ENCODE peak calls at places on chromosomes 11 and 22, in seven cellular contexts. D, A, M, B, V, X and P are unnamed samples.

GRCh38 chr11:83972536-83972935 is 686.4 kb upstream of the CCDC90B start:
- DNase-seq in A (no peak), B (no peak), X (no peak), V (no peak), M (no peak), D (no peak), P (no peak)

GRCh38 chr22:37309221-37310074 is 27.1 kb downstream of the CYTH4 start:
- DNase-seq in D (peak; percentile 30), V (peak; percentile 51), A (no peak), X (peak; percentile 49), B (no peak), M (no peak), P (peak; percentile 81)

GRCh38 chr22:35467788-35468187 is 67.8 kb downstream of the MCM5 start:
- DNase-seq in A (peak; percentile 21), M (no peak), B (peak; percentile 20), X (no peak), V (no peak), D (no peak), P (no peak)

GRCh38 chr11:69909561-69910518 is 90.6 kb upstream of the FGF3 start:
- DNase-seq in D (no peak), B (peak; percentile 19), X (no peak), V (peak; percentile 68), M (peak; percentile 84), A (no peak), P (no peak)

GRCh38 chr22:20569059-20570058 is 61.9 kb downstream of the MED15 start:
- DNase-seq in M (peak; percentile 34), B (peak; percentile 95), D (peak; percentile 76), A (peak; percentile 79), X (peak; percentile 70), V (no peak), P (no peak)

GRCh38 chr11:35308157-35308556 is 111.2 kb downstream of the SLC1A2 start:
- DNase-seq in X (no peak), A (no peak), B (no peak), V (no peak), D (no peak), M (no peak), P (no peak)

GRCh38 chr11:72844356-72844755 is 30.1 kb downstream of the ATG16L2 start:
- DNase-seq in X (no peak), A (peak; percentile 77), D (no peak), M (no peak), B (peak; percentile 32), V (no peak), P (no peak)

GRCh38 chr11:36763187-36763586 is 165.2 kb upstream of the RAG2 start:
- DNase-seq in B (no peak), M (no peak), V (peak; percentile 84), D (no peak), A (no peak), X (no peak), P (no peak)

GRCh38 chr11:86931059-86931964 is 23.9 kb downstream of the FZD4 start:
- DNase-seq in M (no peak), A (no peak), B (no peak), V (peak; percentile 97), D (no peak), X (no peak), P (no peak)

GRCh38 chr11:34926101-34926830 is 9.8 kb downstream of the PDHX start:
- DNase-seq in A (no peak), M (no peak), D (peak; percentile 8), V (peak; percentile 69), X (peak; percentile 21), B (peak; percentile 76), P (peak; percentile 65)

GRCh38 chr11:10108901-10109665 is 184.9 kb downstream of the SBF2 start:
- DNase-seq in V (no peak), X (no peak), M (no peak), B (peak; percentile 53), A (peak; percentile 81), D (no peak), P (no peak)

GRCh38 chr22:44693756-44694155 is 8.2 kb upstream of the PRR5 start:
- DNase-seq in D (no peak), V (no peak), M (no peak), A (no peak), B (no peak), X (no peak), P (no peak)

GRCh38 chr11:9092846-9093778 is 1.7 kb upstream of the SCUBE2 start:
- DNase-seq in D (no peak), V (peak; percentile 35), A (no peak), M (no peak), X (no peak), B (peak; percentile 6), P (peak; percentile 19)

GRCh38 chr11:71504526-71504925 is 22.5 kb upstream of the KRTAP5-7 start:
- DNase-seq in D (no peak), M (peak; percentile 53), A (no peak), X (no peak), B (no peak), V (no peak), P (no peak)

GRCh38 chr11:86396403-86396802 is 21.7 kb downstream of the CCDC81 start:
- DNase-seq in M (no peak), D (no peak), X (no peak), A (no peak), B (peak; percentile 63), V (no peak), P (no peak)

GRCh38 chr11:34492806-34493414 is 20.7 kb downstream of the ELF5 start:
- DNase-seq in A (peak; percentile 36), B (peak; percentile 69), V (peak; percentile 84), X (peak; percentile 21), D (peak; percentile 17), M (no peak), P (peak; percentile 82)

GRCh38 chr22:41256898-41257260 is 16.1 kb upstream of the CHADL start:
- DNase-seq in A (no peak), V (no peak), X (no peak), B (peak; percentile 82), D (no peak), M (no peak), P (no peak)

GRCh38 chr11:111447931-111448330 is 64.3 kb downstream of the BTG4 start:
- DNase-seq in V (no peak), B (no peak), M (peak; percentile 29), A (no peak), D (no peak), X (no peak), P (no peak)

GRCh38 chr11:79173615-79174014 is 267.2 kb downstream of the TENM4 start:
- DNase-seq in V (no peak), X (no peak), A (peak; percentile 78), M (no peak), B (peak; percentile 58), D (no peak), P (no peak)

GRCh38 chr22:32997295-32997694 is 60.9 kb downstream of the SYN3 start:
- DNase-seq in V (no peak), M (no peak), B (no peak), A (no peak), X (no peak), D (no peak), P (no peak)

GRCh38 chr22:48651036-48651890 is 1176.4 kb downstream of the BRD1 start:
- DNase-seq in B (no peak), M (no peak), X (no peak), A (no peak), D (no peak), V (no peak), P (no peak)

GRCh38 chr11:15114501-15115475 is at the start of gene INSC:
- DNase-seq in A (no peak), V (no peak), D (no peak), B (no peak), M (no peak), X (no peak), P (no peak)

GRCh38 chr11:122253541-122254317 is 137.7 kb upstream of the BLID start:
- DNase-seq in M (no peak), X (no peak), B (no peak), D (no peak), V (no peak), A (no peak), P (no peak)

GRCh38 chr22:30390974-30391691 is 3.9 kb upstream of the RNF215 start:
- DNase-seq in B (peak; percentile 80), D (peak; percentile 75), M (no peak), X (peak; percentile 75), A (no peak), V (peak; percentile 90), P (peak; percentile 87)

GRCh38 chr11:8127442-8127841 is 41.4 kb downstream of the RIC3 start:
- DNase-seq in X (no peak), D (no peak), V (no peak), M (no peak), B (no peak), A (no peak), P (no peak)

GRCh38 chr11:104916442-104916841 is 18.2 kb upstream of the CASP12 start:
- DNase-seq in A (no peak), V (no peak), B (no peak), X (no peak), M (no peak), D (no peak), P (no peak)

GRCh38 chr11:69979632-69980031 is 98.5 kb upstream of the ANO1 start:
- DNase-seq in A (no peak), M (no peak), V (no peak), B (no peak), D (no peak), X (no peak), P (no peak)